ENCODE peak calls at places on chromosomes 7 and 10, in five cellular contexts. One of them, this sample, is unnamed.

GRCh38 chr10:3397846-3398245 is 225.3 kb upstream of the PITRM1 start:
- DNase-seq in NCI-H1436: no peak
- DNase-seq in skeletal muscle cell: no peak
- DNase-seq in CD8-positive, alpha-beta memory T cell: no peak
- DNase-seq in foreskin keratinocyte: no peak
- DNase-seq in this sample: no peak

GRCh38 chr7:156903232-156903909 is 10.4 kb upstream of the LMBR1 start:
- DNase-seq in NCI-H1436: no peak
- DNase-seq in skeletal muscle cell: no peak
- DNase-seq in CD8-positive, alpha-beta memory T cell: peak; percentile 65
- DNase-seq in foreskin keratinocyte: peak; percentile 62
- DNase-seq in this sample: no peak

GRCh38 chr10:71231196-71231595 is 18.8 kb downstream of the UNC5B start:
- DNase-seq in NCI-H1436: no peak
- DNase-seq in skeletal muscle cell: no peak
- DNase-seq in CD8-positive, alpha-beta memory T cell: no peak
- DNase-seq in foreskin keratinocyte: no peak
- DNase-seq in this sample: no peak

GRCh38 chr7:36795451-36796021 is 71.2 kb upstream of the AOAH start:
- DNase-seq in NCI-H1436: no peak
- DNase-seq in skeletal muscle cell: no peak
- DNase-seq in CD8-positive, alpha-beta memory T cell: no peak
- DNase-seq in foreskin keratinocyte: peak; percentile 86
- DNase-seq in this sample: no peak

GRCh38 chr7:128849804-128850490 is 12.7 kb upstream of the ATP6V1F start:
- DNase-seq in NCI-H1436: no peak
- DNase-seq in skeletal muscle cell: no peak
- DNase-seq in CD8-positive, alpha-beta memory T cell: no peak
- DNase-seq in foreskin keratinocyte: no peak
- DNase-seq in this sample: no peak

GRCh38 chr7:17741426-17741825 is 198.9 kb downstream of the SNX13 start:
- DNase-seq in NCI-H1436: no peak
- DNase-seq in skeletal muscle cell: no peak
- DNase-seq in CD8-positive, alpha-beta memory T cell: no peak
- DNase-seq in foreskin keratinocyte: no peak
- DNase-seq in this sample: no peak

GRCh38 chr7:30845426-30846135 is 66.1 kb upstream of the AQP1 start:
- DNase-seq in NCI-H1436: no peak
- DNase-seq in skeletal muscle cell: peak; percentile 8
- DNase-seq in CD8-positive, alpha-beta memory T cell: no peak
- DNase-seq in foreskin keratinocyte: peak; percentile 28
- DNase-seq in this sample: no peak

GRCh38 chr10:1462994-1463633 is 274.2 kb downstream of the ADARB2 start:
- DNase-seq in NCI-H1436: no peak
- DNase-seq in skeletal muscle cell: no peak
- DNase-seq in CD8-positive, alpha-beta memory T cell: no peak
- DNase-seq in foreskin keratinocyte: peak; percentile 57
- DNase-seq in this sample: no peak

GRCh38 chr7:17963281-17963680 is 23.0 kb upstream of the SNX13 start:
- DNase-seq in NCI-H1436: no peak
- DNase-seq in skeletal muscle cell: no peak
- DNase-seq in CD8-positive, alpha-beta memory T cell: no peak
- DNase-seq in foreskin keratinocyte: no peak
- DNase-seq in this sample: no peak

GRCh38 chr10:130771491-130771890 is 540.0 kb downstream of the TCERG1L start:
- DNase-seq in NCI-H1436: no peak
- DNase-seq in skeletal muscle cell: no peak
- DNase-seq in CD8-positive, alpha-beta memory T cell: no peak
- DNase-seq in foreskin keratinocyte: no peak
- DNase-seq in this sample: no peak

GRCh38 chr10:29200280-29200679 is 88.6 kb upstream of the LYZL1 start:
- DNase-seq in NCI-H1436: no peak
- DNase-seq in skeletal muscle cell: no peak
- DNase-seq in CD8-positive, alpha-beta memory T cell: no peak
- DNase-seq in foreskin keratinocyte: no peak
- DNase-seq in this sample: no peak

GRCh38 chr7:119984247-119984646 is 288.7 kb upstream of the KCND2 start:
- DNase-seq in NCI-H1436: no peak
- DNase-seq in skeletal muscle cell: no peak
- DNase-seq in CD8-positive, alpha-beta memory T cell: no peak
- DNase-seq in foreskin keratinocyte: no peak
- DNase-seq in this sample: no peak

GRCh38 chr7:157002819-157003421 is 7.5 kb downstream of the MNX1 start:
- DNase-seq in NCI-H1436: no peak
- DNase-seq in skeletal muscle cell: no peak
- DNase-seq in CD8-positive, alpha-beta memory T cell: no peak
- DNase-seq in foreskin keratinocyte: no peak
- DNase-seq in this sample: no peak

GRCh38 chr10:12513775-12514663 is 164.7 kb downstream of the CAMK1D start:
- DNase-seq in NCI-H1436: peak; percentile 67
- DNase-seq in skeletal muscle cell: no peak
- DNase-seq in CD8-positive, alpha-beta memory T cell: no peak
- DNase-seq in foreskin keratinocyte: no peak
- DNase-seq in this sample: no peak

GRCh38 chr10:32171213-32171612 is 115.0 kb upstream of the KIF5B start:
- DNase-seq in NCI-H1436: no peak
- DNase-seq in skeletal muscle cell: no peak
- DNase-seq in CD8-positive, alpha-beta memory T cell: no peak
- DNase-seq in foreskin keratinocyte: no peak
- DNase-seq in this sample: no peak

GRCh38 chr7:131071786-131072504 is 255.7 kb upstream of the MKLN1 start:
- DNase-seq in NCI-H1436: no peak
- DNase-seq in skeletal muscle cell: no peak
- DNase-seq in CD8-positive, alpha-beta memory T cell: no peak
- DNase-seq in foreskin keratinocyte: no peak
- DNase-seq in this sample: no peak